ENCODE peak calls at places on chromosomes 16 and 17, in five cellular contexts. X is choroid plexus epithelial cell, D is stomach, R is ELF-1, W is NCI-H187. N is an unnamed sample.

GRCh38 chr17:77882481-77883212 is 75.9 kb upstream of the TNRC6C start:
- DNase-seq in X (peak), D (peak), R (no peak), W (no peak), N (peak)

GRCh38 chr16:63315229-63315628 is 1279.0 kb upstream of the CDH8 start:
- DNase-seq in X (no peak), D (no peak), R (no peak), W (no peak), N (peak)

GRCh38 chr16:14186007-14186953 is 115.2 kb downstream of the MRTFB start:
- DNase-seq in X (peak), D (no peak), R (peak), W (no peak), N (peak)

GRCh38 chr17:76276069-76276431 is 10.9 kb downstream of the UBALD2 start:
- DNase-seq in X (no peak), D (no peak), R (no peak), W (no peak), N (no peak)

GRCh38 chr17:42979511-42980273 is at the start of gene PTGES3L:
- DNase-seq in X (peak), D (no peak), R (peak), W (peak), N (peak)

GRCh38 chr17:32529604-32530003 is 42.8 kb downstream of the CDK5R1 start:
- DNase-seq in X (peak), D (no peak), R (no peak), W (peak), N (no peak)

GRCh38 chr17:78883533-78884131 is 19.4 kb downstream of the CEP295NL start:
- DNase-seq in X (peak), D (peak), R (peak), W (peak), N (peak)

GRCh38 chr16:26454102-26454501 is 612.6 kb upstream of the C16orf82 start:
- DNase-seq in X (no peak), D (no peak), R (no peak), W (no peak), N (no peak)

GRCh38 chr17:32819035-32819434 is 57.9 kb downstream of the MYO1D start:
- DNase-seq in X (no peak), D (no peak), R (no peak), W (no peak), N (peak)

GRCh38 chr16:90001761-90002503 is 17.3 kb downstream of the DBNDD1 start:
- DNase-seq in X (no peak), D (no peak), R (no peak), W (no peak), N (no peak)

GRCh38 chr17:1171953-1172352 is 7.8 kb downstream of the ABR start:
- DNase-seq in X (no peak), D (no peak), R (no peak), W (no peak), N (no peak)

GRCh38 chr16:73616186-73616585 is 568.3 kb upstream of the ZFHX3 start:
- DNase-seq in X (no peak), D (no peak), R (no peak), W (no peak), N (no peak)

GRCh38 chr16:970766-971581 is at the start of gene LMF1:
- DNase-seq in X (peak), D (peak), R (peak), W (peak), N (peak)

GRCh38 chr16:3042376-3042775 is 4.0 kb upstream of the MMP25 start:
- DNase-seq in X (no peak), D (no peak), R (no peak), W (no peak), N (no peak)

GRCh38 chr17:81118308-81119221 is 46.7 kb upstream of the PVALEF start:
- DNase-seq in X (no peak), D (no peak), R (no peak), W (no peak), N (no peak)

GRCh38 chr17:49260922-49261291 is 30.3 kb upstream of the PHOSPHO1 start:
- DNase-seq in X (no peak), D (no peak), R (no peak), W (no peak), N (no peak)

GRCh38 chr17:76065754-76066153 is 6.6 kb downstream of the SRP68 start:
- DNase-seq in X (no peak), D (no peak), R (no peak), W (no peak), N (no peak)

GRCh38 chr16:85148959-85149358 is 36.7 kb upstream of the CIBAR2 start:
- DNase-seq in X (no peak), D (no peak), R (no peak), W (no peak), N (no peak)

GRCh38 chr17:43900183-43900857 is 7.0 kb downstream of the MPP2 start:
- DNase-seq in X (peak), D (peak), R (peak), W (peak), N (peak)

GRCh38 chr16:88387941-88388627 is 5.3 kb downstream of the ZNF469 start:
- DNase-seq in X (no peak), D (peak), R (peak), W (no peak), N (peak)

GRCh38 chr17:16003841-16004240 is 4.2 kb downstream of the TTC19 start:
- DNase-seq in X (no peak), D (no peak), R (no peak), W (no peak), N (no peak)

GRCh38 chr16:67449328-67449727 is 18.4 kb downstream of the HSD11B2 start:
- DNase-seq in X (no peak), D (no peak), R (no peak), W (no peak), N (no peak)

GRCh38 chr17:21674242-21674731 is 18.0 kb upstream of the KCNJ18 start:
- DNase-seq in X (no peak), D (no peak), R (no peak), W (no peak), N (no peak)

GRCh38 chr16:75048051-75048450 is 49.2 kb downstream of the ZNRF1 start:
- DNase-seq in X (no peak), D (no peak), R (no peak), W (no peak), N (no peak)

GRCh38 chr17:82752371-82753200 is 721 bp downstream of the TBCD start:
- DNase-seq in X (peak), D (no peak), R (no peak), W (no peak), N (no peak)

GRCh38 chr17:29078183-29079045 is 35.5 kb downstream of the PIPOX start:
- DNase-seq in X (peak), D (no peak), R (no peak), W (no peak), N (peak)

GRCh38 chr17:40190197-40191021 is 13.1 kb downstream of the RAPGEFL1 start:
- DNase-seq in X (no peak), D (no peak), R (peak), W (no peak), N (no peak)

GRCh38 chr17:41800601-41801373 is 11.0 kb downstream of the P3H4 start:
- DNase-seq in X (peak), D (peak), R (peak), W (peak), N (no peak)